ENCODE peak calls at places on chromosomes 12 and 14, in nine cellular contexts. One of them, this sample, is unnamed.

GRCh38 chr14:92560106-92560865 is 46.7 kb downstream of the RIN3 start:
- DNase-seq in CD8-positive, alpha-beta T cell: peak; percentile 66
- DNase-seq in heart right ventricle: no peak
- DNase-seq in psoas muscle: no peak
- DNase-seq in A549: no peak
- DNase-seq in astrocyte: no peak
- DNase-seq in trophoblast cell: no peak
- DNase-seq in body of pancreas: no peak
- DNase-seq in cardiac fibroblast: no peak
- DNase-seq in this sample: no peak

GRCh38 chr14:73741876-73742519 is 27.8 kb upstream of the PNMA1 start:
- DNase-seq in A549: no peak
- DNase-seq in cardiac fibroblast: no peak
- DNase-seq in astrocyte: no peak
- DNase-seq in psoas muscle: no peak
- DNase-seq in heart right ventricle: no peak
- DNase-seq in CD8-positive, alpha-beta T cell: peak; percentile 60
- DNase-seq in trophoblast cell: no peak
- DNase-seq in body of pancreas: no peak
- DNase-seq in this sample: no peak

GRCh38 chr12:16449459-16449858 is 102.0 kb downstream of the MGST1 start:
- DNase-seq in trophoblast cell: no peak
- DNase-seq in heart right ventricle: no peak
- DNase-seq in A549: no peak
- DNase-seq in body of pancreas: no peak
- DNase-seq in astrocyte: no peak
- DNase-seq in CD8-positive, alpha-beta T cell: no peak
- DNase-seq in cardiac fibroblast: peak; percentile 15
- DNase-seq in psoas muscle: no peak
- DNase-seq in this sample: no peak

GRCh38 chr12:209246-209645 is 4.7 kb downstream of the SLC6A12 start:
- DNase-seq in CD8-positive, alpha-beta T cell: no peak
- DNase-seq in A549: no peak
- DNase-seq in heart right ventricle: no peak
- DNase-seq in trophoblast cell: no peak
- DNase-seq in astrocyte: no peak
- DNase-seq in psoas muscle: no peak
- DNase-seq in cardiac fibroblast: no peak
- DNase-seq in body of pancreas: no peak
- DNase-seq in this sample: no peak

GRCh38 chr12:106267535-106267934 is 19.7 kb upstream of the CKAP4 start:
- DNase-seq in A549: no peak
- DNase-seq in heart right ventricle: no peak
- DNase-seq in CD8-positive, alpha-beta T cell: no peak
- DNase-seq in cardiac fibroblast: no peak
- DNase-seq in astrocyte: no peak
- DNase-seq in trophoblast cell: no peak
- DNase-seq in body of pancreas: no peak
- DNase-seq in psoas muscle: no peak
- DNase-seq in this sample: no peak

GRCh38 chr12:89247962-89248361 is 104.3 kb downstream of the DUSP6 start:
- DNase-seq in cardiac fibroblast: peak; percentile 25
- DNase-seq in CD8-positive, alpha-beta T cell: no peak
- DNase-seq in astrocyte: no peak
- DNase-seq in heart right ventricle: no peak
- DNase-seq in body of pancreas: no peak
- DNase-seq in psoas muscle: no peak
- DNase-seq in A549: no peak
- DNase-seq in trophoblast cell: no peak
- DNase-seq in this sample: no peak

GRCh38 chr14:90278199-90279175 is 22.1 kb downstream of the PSMC1 start:
- DNase-seq in astrocyte: no peak
- DNase-seq in psoas muscle: no peak
- DNase-seq in heart right ventricle: no peak
- DNase-seq in A549: no peak
- DNase-seq in CD8-positive, alpha-beta T cell: no peak
- DNase-seq in cardiac fibroblast: no peak
- DNase-seq in trophoblast cell: no peak
- DNase-seq in body of pancreas: no peak
- DNase-seq in this sample: no peak

GRCh38 chr12:112352921-112353320 is 29.3 kb downstream of the HECTD4 start:
- DNase-seq in A549: peak; percentile 13
- DNase-seq in cardiac fibroblast: peak; percentile 35
- DNase-seq in astrocyte: no peak
- DNase-seq in body of pancreas: no peak
- DNase-seq in heart right ventricle: no peak
- DNase-seq in trophoblast cell: no peak
- DNase-seq in CD8-positive, alpha-beta T cell: no peak
- DNase-seq in psoas muscle: no peak
- DNase-seq in this sample: no peak

GRCh38 chr12:121089031-121089812 is 43.5 kb upstream of the P2RX7 start:
- DNase-seq in cardiac fibroblast: no peak
- DNase-seq in heart right ventricle: no peak
- DNase-seq in trophoblast cell: no peak
- DNase-seq in astrocyte: no peak
- DNase-seq in body of pancreas: no peak
- DNase-seq in psoas muscle: no peak
- DNase-seq in CD8-positive, alpha-beta T cell: no peak
- DNase-seq in A549: peak; percentile 35
- DNase-seq in this sample: no peak

GRCh38 chr14:34227834-34228662 is 234.0 kb downstream of the SPTSSA start:
- DNase-seq in heart right ventricle: peak; percentile 53
- DNase-seq in A549: peak; percentile 49
- DNase-seq in psoas muscle: peak; percentile 76
- DNase-seq in trophoblast cell: peak; percentile 71
- DNase-seq in astrocyte: peak; percentile 36
- DNase-seq in CD8-positive, alpha-beta T cell: peak; percentile 18
- DNase-seq in body of pancreas: peak; percentile 66
- DNase-seq in cardiac fibroblast: peak; percentile 58
- DNase-seq in this sample: peak; percentile 56

GRCh38 chr14:61281186-61281676 is at the start of gene TMEM30B:
- DNase-seq in psoas muscle: no peak
- DNase-seq in A549: no peak
- DNase-seq in body of pancreas: peak; percentile 95
- DNase-seq in CD8-positive, alpha-beta T cell: peak; percentile 59
- DNase-seq in heart right ventricle: no peak
- DNase-seq in cardiac fibroblast: no peak
- DNase-seq in trophoblast cell: peak; percentile 90
- DNase-seq in astrocyte: no peak
- DNase-seq in this sample: no peak

GRCh38 chr14:100472094-100472455 is 115.1 kb downstream of the BEGAIN start:
- DNase-seq in body of pancreas: no peak
- DNase-seq in heart right ventricle: no peak
- DNase-seq in astrocyte: no peak
- DNase-seq in cardiac fibroblast: no peak
- DNase-seq in trophoblast cell: no peak
- DNase-seq in CD8-positive, alpha-beta T cell: no peak
- DNase-seq in A549: no peak
- DNase-seq in psoas muscle: no peak
- DNase-seq in this sample: no peak

GRCh38 chr12:27333311-27334009 is 824 bp downstream of the BMAL2 start:
- DNase-seq in heart right ventricle: peak; percentile 31
- DNase-seq in psoas muscle: peak; percentile 58
- DNase-seq in astrocyte: no peak
- DNase-seq in A549: no peak
- DNase-seq in trophoblast cell: peak; percentile 80
- DNase-seq in cardiac fibroblast: peak; percentile 21
- DNase-seq in body of pancreas: peak; percentile 16
- DNase-seq in CD8-positive, alpha-beta T cell: peak; percentile 22
- DNase-seq in this sample: no peak

GRCh38 chr12:67663121-67663520 is 14.6 kb downstream of the DYRK2 start:
- DNase-seq in CD8-positive, alpha-beta T cell: no peak
- DNase-seq in body of pancreas: no peak
- DNase-seq in heart right ventricle: no peak
- DNase-seq in psoas muscle: no peak
- DNase-seq in A549: no peak
- DNase-seq in trophoblast cell: no peak
- DNase-seq in cardiac fibroblast: peak; percentile 69
- DNase-seq in astrocyte: peak; percentile 99
- DNase-seq in this sample: no peak

GRCh38 chr12:132593938-132594358 is 16.4 kb downstream of the LRCOL1 start:
- DNase-seq in astrocyte: peak; percentile 90
- DNase-seq in A549: peak; percentile 98
- DNase-seq in cardiac fibroblast: peak; percentile 40
- DNase-seq in psoas muscle: peak; percentile 96
- DNase-seq in trophoblast cell: peak; percentile 89
- DNase-seq in body of pancreas: peak; percentile 82
- DNase-seq in CD8-positive, alpha-beta T cell: peak; percentile 37
- DNase-seq in heart right ventricle: peak; percentile 91
- DNase-seq in this sample: peak; percentile 96
- H3K4me3 ChIP-seq in astrocyte: no peak overlapping the region
- H3K4me3 ChIP-seq in A549: no peak overlapping the region
- H3K4me3 ChIP-seq in cardiac fibroblast: no peak overlapping the region
- H3K4me3 ChIP-seq in psoas muscle: peak overlapping the region; percentile 35
- H3K4me3 ChIP-seq in trophoblast cell: no peak overlapping the region
- H3K4me3 ChIP-seq in body of pancreas: no peak overlapping the region
- H3K4me3 ChIP-seq in CD8-positive, alpha-beta T cell: no peak overlapping the region
- H3K4me3 ChIP-seq in heart right ventricle: peak overlapping the region; percentile 20
- H3K4me3 ChIP-seq in this sample: no peak overlapping the region

DNA sequence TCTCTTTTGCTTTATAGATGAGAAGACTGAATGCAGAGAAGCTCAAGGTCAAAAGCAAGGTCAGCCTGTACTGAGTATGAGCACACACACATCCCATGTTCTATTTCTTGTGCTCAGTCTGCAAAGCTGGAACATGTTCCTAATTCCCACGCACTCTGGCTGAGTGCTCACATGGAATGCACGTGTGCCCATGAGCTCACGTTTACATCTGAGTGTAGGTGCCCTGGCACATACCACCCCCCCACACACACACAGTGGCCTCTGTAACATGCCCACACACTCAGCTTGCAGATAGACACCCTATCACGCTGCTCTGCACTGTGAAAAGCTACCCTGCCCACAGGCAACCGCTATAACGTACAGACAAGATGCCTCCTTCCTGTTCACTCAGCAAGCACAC is 700.1 kb downstream of the MED13L start:
- DNase-seq in trophoblast cell: no peak
- DNase-seq in A549: no peak
- DNase-seq in CD8-positive, alpha-beta T cell: no peak
- DNase-seq in cardiac fibroblast: no peak
- DNase-seq in astrocyte: no peak
- DNase-seq in heart right ventricle: no peak
- DNase-seq in body of pancreas: no peak
- DNase-seq in psoas muscle: no peak
- DNase-seq in this sample: no peak
- H3K4me3 ChIP-seq in trophoblast cell: no peak overlapping the region
- H3K4me3 ChIP-seq in A549: no peak overlapping the region
- H3K4me3 ChIP-seq in CD8-positive, alpha-beta T cell: no peak overlapping the region
- H3K4me3 ChIP-seq in cardiac fibroblast: no peak overlapping the region
- H3K4me3 ChIP-seq in astrocyte: no peak overlapping the region
- H3K4me3 ChIP-seq in heart right ventricle: no peak overlapping the region
- H3K4me3 ChIP-seq in body of pancreas: no peak overlapping the region
- H3K4me3 ChIP-seq in psoas muscle: no peak overlapping the region
- H3K4me3 ChIP-seq in this sample: no peak overlapping the region

DNA sequence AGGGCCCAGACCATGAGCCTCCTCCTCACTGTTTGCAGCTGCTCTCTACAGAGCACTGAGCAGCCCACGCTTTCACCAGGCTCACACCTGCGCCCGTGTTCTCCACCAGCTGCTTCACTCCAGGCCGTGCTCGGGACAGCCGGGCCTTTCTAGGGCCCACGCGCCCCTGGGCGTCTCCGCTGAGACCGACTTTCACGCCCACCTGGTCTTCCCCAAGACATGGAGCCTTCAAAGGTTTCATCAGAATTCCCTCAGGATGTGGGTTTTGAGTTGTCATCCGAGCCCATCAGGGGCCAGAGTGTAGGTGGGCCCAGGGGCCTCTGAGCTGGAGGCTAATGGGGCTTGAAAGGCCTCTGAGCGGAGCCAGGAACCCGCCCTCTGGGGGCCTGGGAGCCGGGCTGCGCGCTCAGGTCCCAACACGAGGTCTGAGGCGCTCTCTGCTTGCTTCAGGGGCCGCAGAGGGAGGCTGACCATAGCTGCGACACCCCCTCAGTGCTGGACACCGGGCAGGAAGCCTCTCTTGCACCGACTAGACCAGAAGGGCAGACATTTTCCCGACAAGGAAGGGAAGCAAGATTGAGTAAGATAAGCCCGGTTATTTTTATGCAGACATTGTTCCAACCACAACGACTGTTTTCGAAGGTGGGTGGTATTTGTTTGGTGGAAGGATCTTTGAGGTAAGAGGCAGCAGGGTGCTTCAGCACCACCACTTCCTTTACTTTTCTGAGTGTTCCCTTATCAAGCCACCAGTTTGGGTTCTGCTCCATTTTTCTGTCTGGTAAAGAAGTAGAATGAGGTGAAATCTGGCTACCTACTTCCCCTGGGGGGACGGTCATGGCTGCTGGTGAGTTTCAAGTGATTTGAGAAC is 125.0 kb upstream of the FUT8 start:
- DNase-seq in CD8-positive, alpha-beta T cell: peak; percentile 54
- DNase-seq in psoas muscle: no peak
- DNase-seq in A549: no peak
- DNase-seq in trophoblast cell: no peak
- DNase-seq in cardiac fibroblast: no peak
- DNase-seq in astrocyte: no peak
- DNase-seq in heart right ventricle: no peak
- DNase-seq in body of pancreas: no peak
- DNase-seq in this sample: no peak
- H3K4me3 ChIP-seq in CD8-positive, alpha-beta T cell: peak overlapping the region; percentile 28
- H3K4me3 ChIP-seq in psoas muscle: no peak overlapping the region
- H3K4me3 ChIP-seq in A549: no peak overlapping the region
- H3K4me3 ChIP-seq in trophoblast cell: no peak overlapping the region
- H3K4me3 ChIP-seq in cardiac fibroblast: no peak overlapping the region
- H3K4me3 ChIP-seq in astrocyte: no peak overlapping the region
- H3K4me3 ChIP-seq in heart right ventricle: no peak overlapping the region
- H3K4me3 ChIP-seq in body of pancreas: no peak overlapping the region
- H3K4me3 ChIP-seq in this sample: no peak overlapping the region

DNA sequence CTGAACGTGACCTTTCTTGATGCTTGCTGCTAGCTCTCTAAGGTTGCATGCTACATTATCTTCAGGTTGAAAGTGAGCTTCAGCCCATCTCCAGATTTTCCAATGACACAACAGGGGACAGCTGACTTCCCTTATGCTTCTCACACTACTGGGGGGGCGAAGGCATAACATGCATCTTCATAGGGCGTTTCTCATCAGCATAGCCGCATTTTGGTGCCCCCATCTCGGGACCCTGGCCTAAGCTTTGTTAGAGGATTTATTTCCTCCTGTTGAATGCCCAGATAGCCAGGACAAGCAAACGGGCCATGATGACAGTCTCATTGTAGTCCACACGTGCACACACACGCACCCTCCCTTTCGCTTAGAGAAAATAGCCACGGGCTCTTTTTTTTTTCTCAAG is 30.7 kb downstream of the SSPN start:
- DNase-seq in body of pancreas: no peak
- DNase-seq in CD8-positive, alpha-beta T cell: no peak
- DNase-seq in astrocyte: no peak
- DNase-seq in A549: no peak
- DNase-seq in heart right ventricle: no peak
- DNase-seq in psoas muscle: no peak
- DNase-seq in cardiac fibroblast: no peak
- DNase-seq in trophoblast cell: no peak
- DNase-seq in this sample: no peak
- H3K4me3 ChIP-seq in body of pancreas: no peak overlapping the region
- H3K4me3 ChIP-seq in CD8-positive, alpha-beta T cell: no peak overlapping the region
- H3K4me3 ChIP-seq in astrocyte: peak overlapping the region; percentile 46
- H3K4me3 ChIP-seq in A549: no peak overlapping the region
- H3K4me3 ChIP-seq in heart right ventricle: peak overlapping the region; percentile 55
- H3K4me3 ChIP-seq in psoas muscle: peak overlapping the region; percentile 63
- H3K4me3 ChIP-seq in cardiac fibroblast: no peak overlapping the region
- H3K4me3 ChIP-seq in trophoblast cell: no peak overlapping the region
- H3K4me3 ChIP-seq in this sample: peak overlapping the region; percentile 57

This sample was measured in brain microvascular endothelial cell.